ENCODE peak calls at places on chromosomes 11 and 22, in four cellular contexts. C is choroid plexus epithelial cell; W is AG10803; G is effector memory CD4-positive, alpha-beta T cell. O is an unnamed sample.

GRCh38 chr11:1839924-1840779 is 1.4 kb downstream of the TNNI2 start:
- DNase-seq in G (no peak), C (no peak), W (no peak), O (no peak)

GRCh38 chr22:50447576-50448551 is 27.0 kb downstream of the SBF1 start:
- DNase-seq in W (no peak), G (no peak), C (no peak), O (no peak)

GRCh38 chr22:39546889-39547586 is 14.5 kb upstream of the RPS19BP1 start:
- DNase-seq in C (peak; percentile 69), W (no peak), G (no peak), O (peak; percentile 57)

GRCh38 chr11:133078591-133079179 is 453.6 kb downstream of the OPCML start:
- DNase-seq in W (peak; percentile 42), G (no peak), C (peak; percentile 57), O (peak; percentile 37)

GRCh38 chr11:47552086-47552580 is 799 bp downstream of the CELF1 start:
- DNase-seq in C (peak; percentile 63), G (peak; percentile 10), W (peak; percentile 71), O (peak; percentile 19)

GRCh38 chr22:43418079-43418825 is 6.4 kb downstream of the MPPED1 start:
- DNase-seq in W (no peak), C (no peak), G (no peak), O (no peak)

GRCh38 chr11:102157219-102157618 is 47.0 kb downstream of the YAP1 start:
- DNase-seq in W (peak; percentile 54), C (peak; percentile 92), G (no peak), O (peak; percentile 74)

GRCh38 chr11:108693852-108694251 is 29.0 kb downstream of the DDX10 start:
- DNase-seq in G (no peak), C (peak; percentile 56), W (peak; percentile 35), O (peak; percentile 77)

GRCh38 chr11:102810943-102811528 is 13.1 kb upstream of the MMP1 start:
- DNase-seq in G (no peak), W (peak; percentile 46), C (peak; percentile 61), O (peak; percentile 18)

GRCh38 chr11:16194566-16194965 is 161.8 kb downstream of the SOX6 start:
- DNase-seq in G (no peak), C (no peak), W (peak; percentile 54), O (no peak)

GRCh38 chr11:88683024-88683423 is 345.5 kb upstream of the CTSC start:
- DNase-seq in C (no peak), G (no peak), W (no peak), O (no peak)

GRCh38 chr11:128469220-128469619 is 118.1 kb downstream of the ETS1 start:
- DNase-seq in G (no peak), W (no peak), C (no peak), O (no peak)

GRCh38 chr11:27693398-27693797 is 6.9 kb downstream of the BDNF start:
- DNase-seq in G (no peak), C (peak; percentile 67), W (no peak), O (no peak)

GRCh38 chr22:30574095-30574981 is at the start of gene GAL3ST1:
- DNase-seq in W (no peak), C (no peak), G (no peak), O (no peak)

GRCh38 chr11:118652681-118653181 is 26.7 kb downstream of the TREH start:
- DNase-seq in W (no peak), G (no peak), C (no peak), O (no peak)

GRCh38 chr22:42080287-42080686 is 787 bp downstream of the SMDT1 start:
- DNase-seq in G (no peak), W (peak; percentile 32), C (peak; percentile 63), O (peak; percentile 46)

GRCh38 chr22:48849963-48850657 is 977.6 kb downstream of the BRD1 start:
- DNase-seq in C (no peak), W (no peak), G (no peak), O (no peak)

GRCh38 chr11:39724404-39724803 is 1735.0 kb downstream of the LRRC4C start:
- DNase-seq in W (no peak), G (no peak), C (no peak), O (no peak)

GRCh38 chr22:28813772-28814518 is 13.6 kb upstream of the XBP1 start:
- DNase-seq in G (no peak), C (no peak), W (no peak), O (no peak)

GRCh38 chr11:5364214-5364613 is 12.9 kb downstream of the OR51B6 start:
- DNase-seq in C (peak; percentile 91), W (peak; percentile 94), G (no peak), O (peak; percentile 93)

GRCh38 chr11:6637871-6638270 is 17.7 kb downstream of the DCHS1 start:
- DNase-seq in C (peak; percentile 87), G (no peak), W (peak; percentile 87), O (no peak)

GRCh38 chr11:2880646-2881045 is 4.9 kb downstream of the CDKN1C start:
- DNase-seq in W (no peak), C (no peak), G (no peak), O (no peak)

GRCh38 chr11:88103337-88104206 is 71.7 kb downstream of the RAB38 start:
- DNase-seq in C (peak; percentile 83), W (peak; percentile 51), G (no peak), O (peak; percentile 69)

GRCh38 chr11:43943357-43943930 is 1.0 kb downstream of the C11orf96 start:
- DNase-seq in C (peak; percentile 50), G (no peak), W (no peak), O (peak; percentile 14)

GRCh38 chr22:44340271-44341239 is 27.8 kb upstream of the SHISAL1 start:
- DNase-seq in C (no peak), W (no peak), G (no peak), O (no peak)

GRCh38 chr22:29475550-29475949 is 4.5 kb upstream of the NEFH start:
- DNase-seq in G (no peak), W (no peak), C (no peak), O (no peak)

GRCh38 chr22:50169774-50170341 is 673 bp upstream of the PANX2 start:
- DNase-seq in G (no peak), C (no peak), W (no peak), O (no peak)

GRCh38 chr11:9600166-9600565 is 26.7 kb downstream of the WEE1 start:
- DNase-seq in G (no peak), C (no peak), W (no peak), O (no peak)

O was measured in brain microvascular endothelial cell.